ENCODE peak calls at places on chromosome X, in nine cellular contexts. L is GM12878, X is pancreas, G is SK-N-SH, T is right atrium auricular region, J is cardiac muscle cell, B is heart left ventricle, A is neuronal stem cell, Q is hepatocyte. S is an unnamed sample.

GRCh38 chrX:154025230-154025629 is 5.5 kb upstream of the IRAK1 start:
- DNase-seq in L (no peak), X (no peak), G (no peak), T (no peak), J (peak; percentile 50), B (no peak), A (no peak), Q (no peak), S (no peak)

GRCh38 chrX:54994099-54994498 is at the start of gene PFKFB1:
- DNase-seq in L (no peak), X (no peak), G (no peak), T (no peak), J (no peak), B (no peak), A (no peak), Q (no peak), S (no peak)

GRCh38 chrX:74343970-74344622 is 40.1 kb downstream of the ZCCHC13 start:
- DNase-seq in L (peak; percentile 39), X (peak; percentile 65), G (peak; percentile 57), T (peak; percentile 64), J (peak; percentile 39), B (no peak), A (peak; percentile 46), Q (peak; percentile 75), S (peak; percentile 31)

GRCh38 chrX:111376897-111377601 is 34.9 kb downstream of the DCX start:
- DNase-seq in L (no peak), X (no peak), G (no peak), T (no peak), J (peak; percentile 29), B (no peak), A (peak; percentile 40), Q (peak; percentile 21), S (no peak)

GRCh38 chrX:40864972-40865371 is 129.6 kb upstream of the MED14 start:
- DNase-seq in L (no peak), X (no peak), G (no peak), T (no peak), J (no peak), B (no peak), A (no peak), Q (no peak), S (no peak)

GRCh38 chrX:153423652-153424051 is 12.4 kb downstream of the ZFP92 start:
- DNase-seq in L (no peak), X (no peak), G (no peak), T (no peak), J (no peak), B (no peak), A (no peak), Q (peak; percentile 35), S (no peak)

GRCh38 chrX:16708016-16708415 is 4.5 kb downstream of the CTPS2 start:
- DNase-seq in L (no peak), X (no peak), G (no peak), T (no peak), J (no peak), B (no peak), A (no peak), Q (no peak), S (no peak)

GRCh38 chrX:23332101-23332887 is 2.4 kb upstream of the PTCHD1 start:
- DNase-seq in L (no peak), X (no peak), G (peak; percentile 47), T (no peak), J (peak; percentile 21), B (peak; percentile 51), A (no peak), Q (peak; percentile 19), S (peak; percentile 16)

GRCh38 chrX:82362990-82363389 is 1145.1 kb upstream of the POU3F4 start:
- DNase-seq in L (no peak), X (no peak), G (no peak), T (no peak), J (no peak), B (no peak), A (no peak), Q (no peak), S (no peak)

GRCh38 chrX:45143455-45143854 is 57.2 kb downstream of the DIPK2B start:
- DNase-seq in L (no peak), X (no peak), G (no peak), T (no peak), J (no peak), B (no peak), A (no peak), Q (no peak), S (no peak)

GRCh38 chrX:44651347-44651746 is 108.7 kb upstream of the FUNDC1 start:
- DNase-seq in L (no peak), X (no peak), G (peak; percentile 11), T (no peak), J (peak; percentile 32), B (no peak), A (no peak), Q (no peak), S (no peak)

GRCh38 chrX:135193740-135194139 is 22.5 kb upstream of the CT55 start:
- DNase-seq in L (no peak), X (no peak), G (no peak), T (no peak), J (no peak), B (no peak), A (no peak), Q (no peak), S (no peak)

GRCh38 chrX:108165349-108166111 is 74.0 kb downstream of the ATG4A start:
- DNase-seq in L (no peak), X (no peak), G (peak; percentile 19), T (no peak), J (peak; percentile 67), B (no peak), A (peak; percentile 3), Q (peak; percentile 52), S (peak; percentile 26)

GRCh38 chrX:34956915-34957314 is 14.3 kb downstream of the FAM47B start:
- DNase-seq in L (no peak), X (no peak), G (no peak), T (no peak), J (no peak), B (no peak), A (no peak), Q (no peak), S (no peak)

GRCh38 chrX:39823424-39823823 is 274.3 kb downstream of the BCOR start:
- DNase-seq in L (no peak), X (no peak), G (no peak), T (no peak), J (no peak), B (no peak), A (no peak), Q (no peak), S (no peak)
- H3K27ac ChIP-seq in L (no peak overlapping the region), X (no peak overlapping the region), G (no peak overlapping the region), T (no peak overlapping the region), J (no peak overlapping the region), B (no peak overlapping the region), A (no peak overlapping the region), Q (no peak overlapping the region), S (no peak overlapping the region)

GRCh38 chrX:68694429-68695205 is 47.2 kb downstream of the STARD8 start:
- DNase-seq in L (no peak), X (no peak), G (no peak), T (no peak), J (no peak), B (no peak), A (no peak), Q (no peak), S (no peak)

GRCh38 chrX:68697036-68697435 is 49.6 kb downstream of the STARD8 start:
- DNase-seq in L (no peak), X (no peak), G (no peak), T (no peak), J (no peak), B (no peak), A (no peak), Q (no peak), S (no peak)

GRCh38 chrX:68697465-68698125 is 50.1 kb downstream of the STARD8 start:
- DNase-seq in L (no peak), X (no peak), G (no peak), T (no peak), J (no peak), B (no peak), A (no peak), Q (no peak), S (no peak)

GRCh38 chrX:68695206-68695845 is 47.9 kb downstream of the STARD8 start:
- DNase-seq in L (no peak), X (no peak), G (no peak), T (no peak), J (no peak), B (no peak), A (no peak), Q (no peak), S (no peak)

DNA sequence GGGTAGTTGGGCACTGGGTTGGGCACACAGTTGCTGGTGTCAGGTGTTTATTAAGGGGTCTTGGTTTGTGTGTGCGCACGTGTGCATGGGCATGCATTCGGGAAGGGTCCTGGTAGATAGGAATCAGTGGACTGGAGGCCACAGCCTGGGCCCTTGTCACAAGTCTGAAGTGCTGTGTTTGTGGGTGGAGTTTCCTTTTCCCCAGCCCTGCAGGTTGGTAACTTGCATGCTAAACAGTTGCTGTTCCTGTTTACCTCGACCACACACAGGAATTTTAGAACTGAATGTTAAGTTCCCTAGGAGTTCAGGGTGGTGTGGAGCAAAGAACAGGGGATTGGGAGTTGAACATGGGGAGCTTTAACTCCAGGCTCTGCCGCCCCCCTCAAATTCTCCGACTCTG is 48.8 kb downstream of the STARD8 start:
- DNase-seq in L (no peak), X (no peak), G (no peak), T (no peak), J (no peak), B (no peak), A (no peak), Q (no peak), S (no peak)
- H3K27ac ChIP-seq in L (no peak overlapping the region), X (no peak overlapping the region), G (no peak overlapping the region), T (peak overlapping the region; percentile 4), J (no peak overlapping the region), B (peak overlapping the region; percentile 90), A (no peak overlapping the region), Q (no peak overlapping the region), S (peak overlapping the region; percentile 75)

DNA sequence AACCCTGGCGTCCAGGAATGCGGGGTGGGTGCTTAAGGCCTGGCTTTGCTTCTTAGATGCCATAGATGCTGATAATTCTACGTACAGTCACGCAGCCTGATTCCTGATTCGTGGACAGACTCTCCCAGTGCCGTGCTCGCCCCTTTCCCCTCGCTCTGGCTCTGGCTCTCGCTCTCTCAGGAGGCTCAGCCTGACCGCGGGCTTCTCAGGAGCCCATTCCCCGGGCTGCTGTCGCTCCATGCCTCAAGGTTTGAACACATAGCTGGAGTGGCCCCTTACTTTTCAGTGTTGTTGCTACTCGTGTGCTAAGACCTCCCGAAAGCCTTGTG is 59.2 kb upstream of the ZC4H2 start:
- DNase-seq in L (no peak), X (peak; percentile 22), G (peak; percentile 46), T (no peak), J (no peak), B (no peak), A (no peak), Q (peak; percentile 50), S (no peak)
- H3K27ac ChIP-seq in L (no peak overlapping the region), X (peak overlapping the region; percentile 42), G (peak overlapping the region; percentile 73), T (peak overlapping the region; percentile 75), J (peak overlapping the region; percentile 92), B (peak overlapping the region; percentile 77), A (peak overlapping the region; percentile 84), Q (peak overlapping the region; percentile 79), S (peak overlapping the region; percentile 73)

DNA sequence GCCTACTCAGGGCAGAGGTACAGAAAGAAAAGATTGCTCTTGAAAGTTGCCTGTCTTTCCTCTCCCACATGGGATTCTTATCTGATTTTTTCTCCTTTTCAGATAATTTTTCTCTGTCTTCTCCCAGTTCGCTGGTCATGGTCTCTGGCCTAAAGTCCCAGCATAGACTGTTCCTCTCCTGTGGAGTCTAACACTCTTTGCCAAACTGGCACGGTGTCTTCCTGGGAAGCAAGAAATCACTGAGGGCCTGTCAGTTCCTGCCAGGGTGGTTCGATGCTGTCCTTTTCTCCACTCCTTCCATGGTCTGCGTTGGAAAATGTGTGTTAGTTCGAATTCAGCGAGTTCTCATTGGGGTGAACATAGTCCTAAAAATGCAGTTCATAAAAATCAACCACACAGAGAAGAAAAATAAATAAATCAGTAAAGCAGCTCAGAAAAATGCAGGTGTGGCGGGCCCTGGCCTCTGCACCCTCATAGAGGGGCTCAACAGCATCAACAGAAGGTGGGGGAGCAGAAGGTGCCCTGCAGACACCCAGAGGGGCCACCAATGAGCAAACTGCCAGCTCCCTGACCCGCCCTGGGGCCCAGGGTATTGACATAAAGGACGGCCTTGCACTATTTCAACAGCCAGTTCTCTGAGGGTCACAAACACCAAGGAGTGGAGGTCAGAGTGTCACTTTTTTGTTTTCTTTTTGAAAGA is 2.1 kb downstream of the RGN start:
- DNase-seq in L (no peak), X (no peak), G (no peak), T (no peak), J (no peak), B (no peak), A (no peak), Q (no peak), S (no peak)
- H3K27ac ChIP-seq in L (no peak overlapping the region), X (no peak overlapping the region), G (no peak overlapping the region), T (no peak overlapping the region), J (peak overlapping the region; percentile 58), B (no peak overlapping the region), A (no peak overlapping the region), Q (peak overlapping the region; percentile 72), S (no peak overlapping the region)